ENCODE peak calls at places on chromosomes 11 and 22, in eight cellular contexts. V is T-helper 9 cell, F is WTC11, X is amniotic stem cell, A is neural crest cell, E is RWPE1, M is HFF-Myc, D is heart right ventricle. Y is an unnamed sample.

GRCh38 chr22:37781434-37782059 is 26.2 kb upstream of the GCAT start:
- DNase-seq in F (peak), M (no peak), X (no peak), A (no peak), D (no peak), V (no peak), E (no peak), Y (no peak)

GRCh38 chr22:36744413-36744765 is 31.5 kb downstream of the IFT27 start:
- DNase-seq in D (no peak), X (no peak), V (no peak), M (no peak), E (no peak), F (peak), A (no peak), Y (no peak)

GRCh38 chr11:68383976-68384501 is 71.6 kb downstream of the LRP5 start:
- DNase-seq in A (peak), X (no peak), M (no peak), F (peak), D (peak), V (peak), E (peak), Y (peak)

GRCh38 chr22:49103314-49104052 is 724.2 kb downstream of the BRD1 start:
- DNase-seq in M (no peak), X (no peak), V (no peak), A (no peak), F (no peak), D (no peak), E (no peak), Y (no peak)

GRCh38 chr11:64882243-64882642 is 3.8 kb upstream of the EHD1 start:
- DNase-seq in F (no peak), E (no peak), D (no peak), X (no peak), M (no peak), A (no peak), V (no peak), Y (no peak)

GRCh38 chr11:33389635-33390034 is 132.5 kb downstream of the HIPK3 start:
- DNase-seq in X (no peak), F (no peak), V (no peak), M (no peak), E (no peak), D (no peak), A (no peak), Y (no peak)

GRCh38 chr22:26975865-26976264 is 318.5 kb downstream of the MIAT start:
- DNase-seq in M (no peak), X (no peak), A (no peak), E (no peak), D (no peak), V (no peak), F (no peak), Y (no peak)

GRCh38 chr11:76830639-76831312 is 29.9 kb upstream of the ACER3 start:
- DNase-seq in E (peak), X (peak), M (peak), F (no peak), V (no peak), A (no peak), D (no peak), Y (no peak)

Y was measured in left cardiac atrium.